ENCODE peak calls at places on chromosomes 5 and 9, in nine cellular contexts. One of them, this sample, is unnamed.

GRCh38 chr5:78236046-78236445 is 58.5 kb downstream of the AP3B1 start:
- DNase-seq in lower lobe of right lung: no peak
- DNase-seq in PC-9: no peak
- DNase-seq in CD4-positive, CD25-positive, alpha-beta regulatory T cell: no peak
- DNase-seq in left ventricle myocardium inferior: no peak
- DNase-seq in RWPE1: no peak
- DNase-seq in stomach: no peak
- DNase-seq in GM23338: no peak
- DNase-seq in aorta: no peak
- DNase-seq in this sample: no peak

GRCh38 chr9:13860019-13860418 is 453.9 kb downstream of the NFIB start:
- DNase-seq in PC-9: no peak
- DNase-seq in RWPE1: no peak
- DNase-seq in lower lobe of right lung: no peak
- DNase-seq in stomach: no peak
- DNase-seq in CD4-positive, CD25-positive, alpha-beta regulatory T cell: no peak
- DNase-seq in aorta: no peak
- DNase-seq in GM23338: no peak
- DNase-seq in left ventricle myocardium inferior: no peak
- DNase-seq in this sample: no peak

GRCh38 chr9:7957803-7958202 is 158.2 kb upstream of the DMAC1 start:
- DNase-seq in CD4-positive, CD25-positive, alpha-beta regulatory T cell: no peak
- DNase-seq in RWPE1: no peak
- DNase-seq in aorta: no peak
- DNase-seq in left ventricle myocardium inferior: no peak
- DNase-seq in stomach: no peak
- DNase-seq in PC-9: no peak
- DNase-seq in lower lobe of right lung: no peak
- DNase-seq in GM23338: no peak
- DNase-seq in this sample: no peak

GRCh38 chr5:1009359-1010180 is 968 bp downstream of the NKD2 start:
- DNase-seq in PC-9: no peak
- DNase-seq in RWPE1: no peak
- DNase-seq in aorta: peak
- DNase-seq in GM23338: no peak
- DNase-seq in stomach: no peak
- DNase-seq in lower lobe of right lung: peak
- DNase-seq in left ventricle myocardium inferior: peak
- DNase-seq in CD4-positive, CD25-positive, alpha-beta regulatory T cell: no peak
- DNase-seq in this sample: peak

GRCh38 chr5:152601806-152602467 is 196.9 kb upstream of the NMUR2 start:
- DNase-seq in CD4-positive, CD25-positive, alpha-beta regulatory T cell: no peak
- DNase-seq in GM23338: no peak
- DNase-seq in left ventricle myocardium inferior: no peak
- DNase-seq in RWPE1: no peak
- DNase-seq in aorta: no peak
- DNase-seq in PC-9: no peak
- DNase-seq in stomach: no peak
- DNase-seq in lower lobe of right lung: no peak
- DNase-seq in this sample: no peak

GRCh38 chr5:78615697-78616096 is 32.9 kb downstream of the LHFPL2 start:
- DNase-seq in left ventricle myocardium inferior: no peak
- DNase-seq in RWPE1: peak
- DNase-seq in PC-9: peak
- DNase-seq in CD4-positive, CD25-positive, alpha-beta regulatory T cell: no peak
- DNase-seq in aorta: no peak
- DNase-seq in stomach: no peak
- DNase-seq in GM23338: no peak
- DNase-seq in lower lobe of right lung: no peak
- DNase-seq in this sample: no peak

GRCh38 chr5:67807116-67807888 is 408.3 kb upstream of the PIK3R1 start:
- DNase-seq in GM23338: no peak
- DNase-seq in aorta: no peak
- DNase-seq in left ventricle myocardium inferior: no peak
- DNase-seq in stomach: no peak
- DNase-seq in lower lobe of right lung: no peak
- DNase-seq in RWPE1: no peak
- DNase-seq in CD4-positive, CD25-positive, alpha-beta regulatory T cell: no peak
- DNase-seq in PC-9: no peak
- DNase-seq in this sample: no peak

GRCh38 chr5:102858221-102858620 is 103.1 kb downstream of the PAM start:
- DNase-seq in stomach: no peak
- DNase-seq in aorta: no peak
- DNase-seq in RWPE1: no peak
- DNase-seq in CD4-positive, CD25-positive, alpha-beta regulatory T cell: no peak
- DNase-seq in lower lobe of right lung: no peak
- DNase-seq in GM23338: peak
- DNase-seq in PC-9: no peak
- DNase-seq in left ventricle myocardium inferior: no peak
- DNase-seq in this sample: no peak

GRCh38 chr5:109486200-109486804 is 76.5 kb upstream of the PJA2 start:
- DNase-seq in aorta: peak
- DNase-seq in RWPE1: no peak
- DNase-seq in CD4-positive, CD25-positive, alpha-beta regulatory T cell: no peak
- DNase-seq in left ventricle myocardium inferior: peak
- DNase-seq in PC-9: no peak
- DNase-seq in lower lobe of right lung: no peak
- DNase-seq in stomach: no peak
- DNase-seq in GM23338: no peak
- DNase-seq in this sample: no peak

DNA sequence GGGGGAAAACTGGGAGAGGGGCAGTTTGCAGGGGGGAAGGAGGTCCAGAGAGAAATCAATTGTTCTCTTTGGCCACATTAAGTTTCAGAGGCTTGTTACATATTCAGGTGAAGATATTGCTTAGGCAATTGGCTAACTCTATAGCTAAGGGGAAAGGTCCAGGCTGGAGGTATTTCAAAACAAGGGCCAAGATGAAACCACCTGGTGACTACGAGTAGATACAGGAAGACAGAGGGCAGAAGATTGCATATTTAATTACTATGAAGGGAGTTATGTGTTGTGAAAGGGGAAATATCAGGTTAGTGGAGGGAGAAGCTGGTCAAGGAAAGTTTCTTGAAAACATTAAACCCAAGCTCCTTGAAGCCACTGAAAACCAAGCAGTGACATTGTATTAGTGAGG is 1.9 kb upstream of the RAD23B start:
- DNase-seq in left ventricle myocardium inferior: no peak
- DNase-seq in lower lobe of right lung: no peak
- DNase-seq in aorta: no peak
- DNase-seq in stomach: no peak
- DNase-seq in GM23338: no peak
- DNase-seq in CD4-positive, CD25-positive, alpha-beta regulatory T cell: no peak
- DNase-seq in RWPE1: no peak
- DNase-seq in PC-9: no peak
- DNase-seq in this sample: no peak
- H3K27ac ChIP-seq in left ventricle myocardium inferior: no peak
- H3K27ac ChIP-seq in lower lobe of right lung: no peak
- H3K27ac ChIP-seq in aorta: no peak
- H3K27ac ChIP-seq in stomach: peak
- H3K27ac ChIP-seq in GM23338: no peak
- H3K27ac ChIP-seq in CD4-positive, CD25-positive, alpha-beta regulatory T cell: no peak
- H3K27ac ChIP-seq in RWPE1: no peak
- H3K27ac ChIP-seq in PC-9: peak
- H3K27ac ChIP-seq in this sample: no peak

GRCh38 chr5:59466271-59466670 is 427.3 kb downstream of the PDE4D start:
- DNase-seq in GM23338: peak
- DNase-seq in aorta: no peak
- DNase-seq in CD4-positive, CD25-positive, alpha-beta regulatory T cell: no peak
- DNase-seq in left ventricle myocardium inferior: no peak
- DNase-seq in stomach: no peak
- DNase-seq in RWPE1: no peak
- DNase-seq in lower lobe of right lung: no peak
- DNase-seq in PC-9: no peak
- DNase-seq in this sample: no peak
- H3K27ac ChIP-seq in GM23338: no peak
- H3K27ac ChIP-seq in aorta: no peak
- H3K27ac ChIP-seq in CD4-positive, CD25-positive, alpha-beta regulatory T cell: no peak
- H3K27ac ChIP-seq in left ventricle myocardium inferior: no peak
- H3K27ac ChIP-seq in stomach: no peak
- H3K27ac ChIP-seq in RWPE1: no peak
- H3K27ac ChIP-seq in lower lobe of right lung: no peak
- H3K27ac ChIP-seq in PC-9: no peak
- H3K27ac ChIP-seq in this sample: no peak

GRCh38 chr5:61333351-61334223 is 1.5 kb downstream of the ZSWIM6 start:
- DNase-seq in stomach: peak
- DNase-seq in CD4-positive, CD25-positive, alpha-beta regulatory T cell: peak
- DNase-seq in left ventricle myocardium inferior: peak
- DNase-seq in lower lobe of right lung: peak
- DNase-seq in aorta: peak
- DNase-seq in GM23338: peak
- DNase-seq in RWPE1: peak
- DNase-seq in PC-9: peak
- DNase-seq in this sample: peak
- H3K27ac ChIP-seq in stomach: peak
- H3K27ac ChIP-seq in CD4-positive, CD25-positive, alpha-beta regulatory T cell: no peak
- H3K27ac ChIP-seq in left ventricle myocardium inferior: peak
- H3K27ac ChIP-seq in lower lobe of right lung: peak
- H3K27ac ChIP-seq in aorta: peak
- H3K27ac ChIP-seq in GM23338: no peak
- H3K27ac ChIP-seq in RWPE1: peak
- H3K27ac ChIP-seq in PC-9: no peak
- H3K27ac ChIP-seq in this sample: peak

DNA sequence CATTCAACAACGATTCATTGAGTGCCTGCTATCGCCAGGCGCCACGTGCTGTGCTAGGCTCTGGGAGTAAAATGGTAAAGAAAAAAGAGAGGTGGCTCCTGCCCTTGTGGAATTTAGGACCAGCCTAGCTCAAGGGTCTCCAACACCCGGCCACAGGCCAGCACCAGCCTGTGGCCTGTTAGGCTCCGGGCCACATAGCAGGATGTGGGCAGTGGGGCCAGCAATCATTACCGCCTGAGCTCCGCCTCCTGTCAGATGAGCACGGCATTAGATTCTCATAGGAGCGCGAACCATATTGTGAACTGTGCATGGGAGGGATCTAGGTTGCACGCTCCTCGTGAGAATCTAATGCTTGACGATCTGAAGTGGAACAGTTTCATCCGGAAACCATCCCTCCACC is 1.5 kb downstream of the RMRP start:
- DNase-seq in stomach: no peak
- DNase-seq in CD4-positive, CD25-positive, alpha-beta regulatory T cell: no peak
- DNase-seq in RWPE1: no peak
- DNase-seq in GM23338: no peak
- DNase-seq in lower lobe of right lung: no peak
- DNase-seq in left ventricle myocardium inferior: no peak
- DNase-seq in PC-9: no peak
- DNase-seq in aorta: no peak
- DNase-seq in this sample: no peak
- H3K27ac ChIP-seq in stomach: peak
- H3K27ac ChIP-seq in CD4-positive, CD25-positive, alpha-beta regulatory T cell: peak
- H3K27ac ChIP-seq in RWPE1: no peak
- H3K27ac ChIP-seq in GM23338: no peak
- H3K27ac ChIP-seq in lower lobe of right lung: peak
- H3K27ac ChIP-seq in left ventricle myocardium inferior: peak
- H3K27ac ChIP-seq in PC-9: no peak
- H3K27ac ChIP-seq in aorta: no peak
- H3K27ac ChIP-seq in this sample: no peak

GRCh38 chr9:38689678-38690077 is 30.3 kb downstream of the FAM240B start:
- DNase-seq in GM23338: peak
- DNase-seq in RWPE1: no peak
- DNase-seq in left ventricle myocardium inferior: no peak
- DNase-seq in PC-9: no peak
- DNase-seq in CD4-positive, CD25-positive, alpha-beta regulatory T cell: no peak
- DNase-seq in aorta: no peak
- DNase-seq in stomach: no peak
- DNase-seq in lower lobe of right lung: no peak
- DNase-seq in this sample: no peak
- H3K27ac ChIP-seq in GM23338: peak
- H3K27ac ChIP-seq in RWPE1: no peak
- H3K27ac ChIP-seq in left ventricle myocardium inferior: no peak
- H3K27ac ChIP-seq in PC-9: no peak
- H3K27ac ChIP-seq in CD4-positive, CD25-positive, alpha-beta regulatory T cell: no peak
- H3K27ac ChIP-seq in aorta: no peak
- H3K27ac ChIP-seq in stomach: no peak
- H3K27ac ChIP-seq in lower lobe of right lung: no peak
- H3K27ac ChIP-seq in this sample: no peak

DNA sequence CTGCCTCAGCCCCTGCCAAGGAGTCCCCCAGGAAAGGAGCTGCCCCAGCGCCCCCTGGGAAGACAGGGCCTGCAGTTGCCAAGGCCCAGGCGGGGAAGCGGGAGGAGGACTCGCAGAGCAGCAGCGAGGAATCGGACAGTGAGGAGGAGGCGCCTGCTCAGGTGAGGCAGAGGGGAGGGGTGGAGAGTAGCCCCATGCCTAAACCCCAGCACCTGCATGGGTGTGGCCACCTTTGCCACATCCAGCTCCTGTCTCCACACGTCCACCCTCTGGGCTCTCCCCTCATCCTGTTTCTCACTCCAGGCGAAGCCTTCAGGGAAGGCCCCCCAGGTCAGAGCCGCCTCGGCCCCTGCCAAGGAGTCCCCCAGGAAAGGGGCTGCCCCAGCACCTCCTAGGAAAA is 17.2 kb downstream of the TCOF1 start:
- DNase-seq in RWPE1: no peak
- DNase-seq in aorta: no peak
- DNase-seq in GM23338: no peak
- DNase-seq in CD4-positive, CD25-positive, alpha-beta regulatory T cell: no peak
- DNase-seq in left ventricle myocardium inferior: no peak
- DNase-seq in PC-9: no peak
- DNase-seq in lower lobe of right lung: no peak
- DNase-seq in stomach: no peak
- DNase-seq in this sample: no peak
- H3K27ac ChIP-seq in RWPE1: peak
- H3K27ac ChIP-seq in aorta: no peak
- H3K27ac ChIP-seq in GM23338: no peak
- H3K27ac ChIP-seq in CD4-positive, CD25-positive, alpha-beta regulatory T cell: no peak
- H3K27ac ChIP-seq in left ventricle myocardium inferior: no peak
- H3K27ac ChIP-seq in PC-9: no peak
- H3K27ac ChIP-seq in lower lobe of right lung: no peak
- H3K27ac ChIP-seq in stomach: no peak
- H3K27ac ChIP-seq in this sample: no peak